ENCODE peak calls at places on chromosome 19, in seven cellular contexts. D is K562, J is HCT116, W is H1, X is T47D, A is SK-N-SH, N is HepG2. F is an unnamed sample.
A peak's percentile ranks its signal among the peaks of the same experiment; 100 is the strongest.

GRCh38 chr19:48922548-48923490 is 10.7 kb upstream of the DHDH start:
- DNase-seq in X (no peak), W (no peak), A (no peak), J (no peak), N (no peak), D (no peak), F (no peak)

GRCh38 chr19:31340059-31341025 is 8.9 kb downstream of the TSHZ3 start:
- DNase-seq in J (no peak), A (peak; percentile 74), W (no peak), X (no peak), D (no peak), N (no peak), F (no peak)

GRCh38 chr19:46232029-46232428 is 2.5 kb downstream of the IGFL1 start:
- DNase-seq in X (peak; percentile 13), D (no peak), N (no peak), W (no peak), A (no peak), J (no peak), F (no peak)

GRCh38 chr19:17296976-17297375 is 6.2 kb downstream of the ABHD8 start:
- DNase-seq in A (no peak), X (no peak), J (no peak), W (no peak), D (no peak), N (no peak), F (no peak)

GRCh38 chr19:42135836-42136235 is 3.6 kb upstream of the POU2F2 start:
- DNase-seq in X (no peak), N (no peak), D (no peak), A (no peak), W (no peak), J (no peak), F (no peak)

GRCh38 chr19:48487944-48488343 is 18.8 kb downstream of the CYTH2 start:
- DNase-seq in N (peak; percentile 37), J (peak; percentile 90), D (no peak), W (no peak), X (peak; percentile 67), A (no peak), F (no peak)

GRCh38 chr19:5025027-5025426 is 56.1 kb downstream of the KDM4B start:
- DNase-seq in N (no peak), A (no peak), W (no peak), J (no peak), D (no peak), X (no peak), F (no peak)

GRCh38 chr19:18197941-18198340 is 4.9 kb downstream of the MPV17L2 start:
- DNase-seq in A (no peak), W (no peak), X (no peak), D (no peak), N (no peak), J (no peak), F (no peak)

GRCh38 chr19:6055013-6055795 is 55.1 kb downstream of the RFX2 start:
- DNase-seq in A (no peak), N (no peak), W (no peak), J (no peak), D (no peak), X (no peak), F (no peak)

GRCh38 chr19:8041553-8041952 is 11.0 kb upstream of the CCL25 start:
- DNase-seq in X (no peak), N (no peak), J (no peak), D (no peak), W (no peak), A (no peak), F (no peak)

GRCh38 chr19:16301999-16302694 is 22.5 kb upstream of the KLF2 start:
- DNase-seq in N (no peak), W (no peak), X (no peak), A (no peak), J (peak; percentile 59), D (no peak), F (no peak)

GRCh38 chr19:16074488-16075365 is 1.6 kb upstream of the TPM4 start:
- DNase-seq in A (no peak), X (no peak), W (no peak), N (no peak), J (no peak), D (no peak), F (no peak)

GRCh38 chr19:38786572-38787265 is 2.3 kb upstream of the LGALS7B start:
- DNase-seq in W (no peak), N (no peak), D (no peak), A (no peak), X (no peak), J (no peak), F (no peak)

GRCh38 chr19:50719566-50719965 is at the start of gene SHANK1:
- DNase-seq in A (peak; percentile 88), X (no peak), W (no peak), N (no peak), J (no peak), D (no peak), F (no peak)

GRCh38 chr19:33432408-33433170 is 59.1 kb downstream of the CEBPG start:
- DNase-seq in J (no peak), X (no peak), A (no peak), W (no peak), N (no peak), D (no peak), F (no peak)

GRCh38 chr19:17762505-17763229 is 11.4 kb downstream of the FCHO1 start:
- DNase-seq in N (peak; percentile 59), D (peak; percentile 83), W (no peak), X (no peak), J (no peak), A (peak; percentile 87), F (no peak)

GRCh38 chr19:40815223-40815622 is 16.2 kb downstream of the EGLN2 start:
- DNase-seq in X (no peak), N (no peak), W (no peak), J (no peak), D (no peak), A (no peak), F (no peak)

GRCh38 chr19:47794526-47794925 is 9.8 kb downstream of the TPRX1 start:
- DNase-seq in N (no peak), W (no peak), A (no peak), J (no peak), X (no peak), D (peak; percentile 30), F (no peak)

GRCh38 chr19:31223805-31224534 is 125.3 kb downstream of the TSHZ3 start:
- DNase-seq in N (no peak), X (no peak), A (no peak), D (no peak), J (no peak), W (no peak), F (no peak)

GRCh38 chr19:35216833-35217707 is 11.5 kb downstream of the FAM187B start:
- DNase-seq in N (no peak), D (peak; percentile 57), A (no peak), W (no peak), X (no peak), J (no peak), F (no peak)
- TF ChIP-seq JUND in N (no peak), D (no peak), A (no peak), W (no peak), X (no peak), J (no peak), F (no peak)

DNA sequence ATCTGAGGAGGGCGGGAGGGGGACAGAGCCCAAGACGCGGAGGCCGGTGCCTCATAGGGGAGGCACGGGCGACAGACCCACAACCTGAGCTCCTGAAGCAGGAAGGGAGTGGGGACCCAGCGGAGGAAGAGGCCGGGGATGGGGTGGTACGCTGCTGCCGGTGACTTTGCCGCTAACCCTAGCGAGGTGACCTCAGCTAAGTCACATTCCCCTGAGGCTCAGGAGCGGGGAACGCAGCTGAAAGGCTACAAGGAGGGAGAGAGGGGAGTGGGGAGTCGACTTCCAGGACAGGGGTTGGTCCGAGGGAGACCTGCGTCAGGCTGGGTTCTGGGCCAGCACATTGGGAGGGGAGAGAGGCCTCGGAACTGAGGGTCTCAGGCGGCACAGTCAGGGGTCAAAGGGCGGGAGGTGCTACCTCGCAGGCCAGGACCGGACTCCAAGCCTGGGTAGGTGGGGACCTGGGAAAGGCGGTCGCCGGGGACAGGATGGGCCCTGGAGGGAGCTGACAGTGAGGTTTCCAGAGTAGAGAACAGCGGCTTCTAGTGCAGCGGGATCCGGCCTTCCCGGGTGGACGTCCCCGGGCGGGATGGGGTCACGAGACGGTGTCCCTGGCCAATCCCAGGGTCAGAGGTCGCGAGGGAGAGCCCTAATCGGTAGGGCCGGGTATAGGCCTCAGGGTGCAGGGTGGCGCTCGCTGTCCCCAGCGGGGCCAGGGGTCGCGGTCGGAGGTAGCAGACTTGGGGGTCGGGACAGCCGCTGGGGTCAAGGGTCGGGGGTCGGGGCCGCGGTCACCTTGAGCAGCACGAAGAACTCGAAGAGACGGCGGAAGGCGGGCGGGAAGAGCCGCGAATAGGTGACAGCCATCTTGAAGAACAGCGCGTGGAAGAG is 699 bp downstream of the TMEM259 start:
- DNase-seq in N (no peak), D (peak; percentile 55), A (no peak), X (no peak), W (no peak), J (no peak), F (no peak)
- TF ChIP-seq JUND in N (no peak), D (no peak), A (no peak), X (no peak), W (no peak), J (no peak), F (no peak)

GRCh38 chr19:10431943-10432735 is 11.8 kb downstream of the PDE4A start:
- DNase-seq in J (no peak), A (peak; percentile 68), N (no peak), D (peak; percentile 89), W (no peak), X (no peak), F (no peak)

GRCh38 chr19:10432736-10433130 is 12.4 kb downstream of the PDE4A start:
- DNase-seq in X (no peak), J (no peak), W (no peak), A (no peak), N (no peak), D (no peak), F (no peak)

GRCh38 chr19:10431254-10431942 is 11.1 kb downstream of the PDE4A start:
- DNase-seq in J (no peak), N (no peak), X (no peak), W (no peak), D (peak; percentile 68), A (peak; percentile 46), F (peak; percentile 61)

GRCh38 chr19:10428996-10429381 is 8.7 kb downstream of the PDE4A start:
- DNase-seq in N (no peak), X (no peak), D (no peak), A (no peak), W (no peak), J (no peak), F (no peak)

DNA sequence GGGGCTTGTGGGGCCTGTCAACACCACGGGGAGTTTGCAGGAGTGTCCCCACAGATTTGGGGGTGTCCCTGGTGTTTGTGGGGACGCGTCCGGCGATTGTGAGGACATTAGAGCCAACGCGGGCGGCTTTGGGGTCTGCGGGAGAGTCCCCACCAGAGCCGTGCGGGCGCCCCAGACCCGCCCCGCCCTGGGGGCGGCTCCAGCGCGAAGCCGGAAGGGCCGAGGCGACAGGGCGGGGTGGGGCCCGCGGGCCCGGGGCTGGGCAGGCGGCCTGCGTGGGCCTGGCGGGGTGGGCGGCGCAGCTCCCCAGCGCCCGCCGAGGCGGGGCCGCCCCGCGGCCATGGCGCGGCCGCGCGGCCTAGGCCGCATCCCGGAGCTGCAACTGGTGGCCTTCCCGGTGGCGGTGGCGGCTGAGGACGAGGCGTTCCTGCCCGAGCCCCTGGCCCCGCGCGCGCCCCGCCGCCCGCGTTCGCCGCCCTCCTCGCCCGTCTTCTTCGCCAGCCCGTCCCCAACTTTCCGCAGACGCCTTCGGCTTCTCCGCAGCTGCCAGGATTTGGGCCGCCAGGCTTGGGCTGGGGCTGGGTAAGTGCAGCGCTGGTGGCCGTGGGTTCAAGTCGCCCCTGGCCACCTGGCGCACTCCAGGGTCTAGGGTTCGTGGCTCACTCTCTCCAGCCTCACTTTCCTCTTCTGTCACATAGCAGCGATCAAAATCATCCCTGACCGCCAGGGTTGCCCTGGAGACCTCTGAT is 10.3 kb downstream of the PDE4A start:
- DNase-seq in J (no peak), W (no peak), D (peak; percentile 84), X (no peak), A (peak; percentile 76), N (no peak), F (no peak)
- TF ChIP-seq JUND in J (no peak), W (no peak), D (no peak), X (no peak), A (no peak), N (no peak), F (no peak)

GRCh38 chr19:21839966-21840365 is 4.0 kb upstream of the ZNF43 start:
- DNase-seq in J (no peak), A (no peak), D (no peak), X (no peak), W (no peak), N (no peak), F (no peak)
- TF ChIP-seq JUND in J (no peak), A (no peak), D (no peak), X (no peak), W (no peak), N (no peak), F (no peak)